ENCODE peak calls at places on chromosomes 12 and 14, in five cellular contexts. L is H9, P is neuronal stem cell, I is IMR-90, V is H1. J is an unnamed sample.

GRCh38 chr12:55823419-55823818 is 5.6 kb downstream of the ORMDL2 start:
- DNase-seq in L (no peak), P (no peak), I (no peak), V (no peak), J (no peak)

GRCh38 chr12:111151441-111151840 is 217.5 kb downstream of the PHETA1 start:
- DNase-seq in L (no peak), P (no peak), I (no peak), V (no peak), J (no peak)

GRCh38 chr14:85622986-85623385 is 93.0 kb downstream of the FLRT2 start:
- DNase-seq in L (no peak), P (no peak), I (no peak), V (no peak), J (no peak)

GRCh38 chr14:22887260-22887989 is 4.4 kb downstream of the REM2 start:
- DNase-seq in L (peak), P (peak), I (peak), V (no peak), J (peak)

GRCh38 chr14:105841022-105842009 is 314.9 kb downstream of the TMEM121 start:
- DNase-seq in L (peak), P (no peak), I (no peak), V (no peak), J (no peak)

GRCh38 chr12:102371177-102371576 is 109.2 kb downstream of the IGF1 start:
- DNase-seq in L (no peak), P (no peak), I (no peak), V (no peak), J (no peak)

GRCh38 chr12:559208-559905 is 99.6 kb downstream of the B4GALNT3 start:
- DNase-seq in L (no peak), P (no peak), I (no peak), V (no peak), J (no peak)

GRCh38 chr12:58143498-58143897 is 202.1 kb downstream of the ATP23 start:
- DNase-seq in L (no peak), P (no peak), I (no peak), V (no peak), J (no peak)

GRCh38 chr14:44778562-44778961 is 183.2 kb downstream of the KLHL28 start:
- DNase-seq in L (no peak), P (peak), I (peak), V (no peak), J (peak)

GRCh38 chr12:130972589-130972950 is 18.9 kb downstream of the ADGRD1 start:
- DNase-seq in L (no peak), P (no peak), I (no peak), V (no peak), J (no peak)

GRCh38 chr14:20797159-20797558 is 5.5 kb downstream of the RNASE1 start:
- DNase-seq in L (no peak), P (no peak), I (no peak), V (no peak), J (no peak)

GRCh38 chr14:104206281-104206904 is 68.0 kb downstream of the KIF26A start:
- DNase-seq in L (peak), P (no peak), I (no peak), V (no peak), J (peak)

GRCh38 chr12:80099259-80099658 is at the start of gene OTOGL:
- DNase-seq in L (no peak), P (no peak), I (peak), V (no peak), J (no peak)

GRCh38 chr12:65962921-65963883 is 138.9 kb downstream of the HMGA2 start:
- DNase-seq in L (peak), P (no peak), I (no peak), V (peak), J (peak)

GRCh38 chr14:56199976-56200577 is 81.9 kb downstream of the PELI2 start:
- DNase-seq in L (no peak), P (no peak), I (peak), V (no peak), J (no peak)

GRCh38 chr14:81302613-81303012 is 81.9 kb upstream of the GTF2A1 start:
- DNase-seq in L (no peak), P (no peak), I (no peak), V (no peak), J (peak)

GRCh38 chr12:29693962-29694361 is 89.8 kb downstream of the TMTC1 start:
- DNase-seq in L (no peak), P (no peak), I (no peak), V (no peak), J (no peak)

GRCh38 chr12:88552672-88553079 is 27.6 kb downstream of the KITLG start:
- DNase-seq in L (no peak), P (no peak), I (peak), V (no peak), J (no peak)

GRCh38 chr14:105398726-105399440 is 545 bp downstream of the TEX22 start:
- DNase-seq in L (peak), P (no peak), I (peak), V (peak), J (peak)

GRCh38 chr14:71117839-71118743 is 210.8 kb downstream of the PCNX1 start:
- DNase-seq in L (no peak), P (no peak), I (peak), V (no peak), J (peak)

GRCh38 chr12:68772714-68773113 is 26.7 kb downstream of the SLC35E3 start:
- DNase-seq in L (no peak), P (no peak), I (no peak), V (no peak), J (no peak)

GRCh38 chr14:92986254-92987147 is 63.6 kb downstream of the CHGA start:
- DNase-seq in L (no peak), P (no peak), I (peak), V (no peak), J (no peak)

GRCh38 chr14:99840265-99840664 is 47.1 kb downstream of the EML1 start:
- DNase-seq in L (no peak), P (no peak), I (no peak), V (no peak), J (no peak)

GRCh38 chr14:35196571-35196970 is 74.2 kb downstream of the PRORP start:
- DNase-seq in L (no peak), P (no peak), I (no peak), V (no peak), J (no peak)
- H2BK120ac ChIP-seq in L (no peak), P (no peak), I (no peak), V (no peak), J (no peak)

GRCh38 chr12:64221656-64222010 is 463 bp downstream of the KICS2 start:
- DNase-seq in L (peak), P (peak), I (peak), V (peak), J (peak)

GRCh38 chr12:64219135-64219534 is 3.0 kb downstream of the KICS2 start:
- DNase-seq in L (no peak), P (no peak), I (no peak), V (no peak), J (peak)

GRCh38 chr12:64218597-64218996 is 3.5 kb downstream of the KICS2 start:
- DNase-seq in L (no peak), P (no peak), I (no peak), V (no peak), J (peak)

GRCh38 chr12:64220046-64220445 is 2.0 kb downstream of the KICS2 start:
- DNase-seq in L (no peak), P (no peak), I (no peak), V (no peak), J (no peak)

GRCh38 chr12:64222011-64222765 is at the start of gene KICS2:
- DNase-seq in L (peak), P (peak), I (peak), V (peak), J (peak)
- H2BK120ac ChIP-seq in L (no peak), P (no peak), I (peak), V (no peak), J (no peak)

GRCh38 chr14:37194698-37195097 is 3.0 kb upstream of the MIPOL1 start:
- DNase-seq in L (no peak), P (no peak), I (no peak), V (no peak), J (no peak)

GRCh38 chr14:37197421-37198272 is at the start of gene MIPOL1:
- DNase-seq in L (peak), P (peak), I (peak), V (peak), J (peak)

GRCh38 chr14:37198273-37198598 is 499 bp downstream of the MIPOL1 start:
- DNase-seq in L (no peak), P (no peak), I (no peak), V (no peak), J (no peak)

GRCh38 chr14:37196604-37197420 is 925 bp upstream of the MIPOL1 start:
- DNase-seq in L (no peak), P (no peak), I (no peak), V (no peak), J (no peak)

DNA sequence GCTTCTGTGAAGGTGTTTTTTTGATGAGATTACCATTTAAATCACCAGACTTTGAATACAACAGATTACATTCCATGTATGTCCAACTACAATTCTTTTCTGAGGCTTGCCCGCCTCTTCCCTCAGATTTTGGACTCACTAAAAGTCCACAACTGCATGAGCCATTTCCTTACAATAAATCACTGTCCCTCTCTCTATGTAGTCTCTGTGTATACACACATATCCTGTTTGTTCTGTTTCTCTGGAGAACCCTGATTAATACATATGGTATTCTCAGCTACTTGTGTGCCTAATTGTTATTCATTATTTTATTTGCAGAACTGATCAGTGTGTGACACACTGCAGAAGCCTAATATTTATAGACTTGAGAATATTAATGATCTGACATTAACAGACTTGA is 2.4 kb upstream of the MIPOL1 start:
- DNase-seq in L (no peak), P (no peak), I (peak), V (no peak), J (no peak)
- H2BK120ac ChIP-seq in L (no peak), P (no peak), I (peak), V (no peak), J (no peak)

GRCh38 chr12:84738481-84738972 is 174.1 kb downstream of the SLC6A15 start:
- DNase-seq in L (no peak), P (no peak), I (peak), V (no peak), J (no peak)
- H2BK120ac ChIP-seq in L (no peak), P (no peak), I (no peak), V (no peak), J (no peak)

DNA sequence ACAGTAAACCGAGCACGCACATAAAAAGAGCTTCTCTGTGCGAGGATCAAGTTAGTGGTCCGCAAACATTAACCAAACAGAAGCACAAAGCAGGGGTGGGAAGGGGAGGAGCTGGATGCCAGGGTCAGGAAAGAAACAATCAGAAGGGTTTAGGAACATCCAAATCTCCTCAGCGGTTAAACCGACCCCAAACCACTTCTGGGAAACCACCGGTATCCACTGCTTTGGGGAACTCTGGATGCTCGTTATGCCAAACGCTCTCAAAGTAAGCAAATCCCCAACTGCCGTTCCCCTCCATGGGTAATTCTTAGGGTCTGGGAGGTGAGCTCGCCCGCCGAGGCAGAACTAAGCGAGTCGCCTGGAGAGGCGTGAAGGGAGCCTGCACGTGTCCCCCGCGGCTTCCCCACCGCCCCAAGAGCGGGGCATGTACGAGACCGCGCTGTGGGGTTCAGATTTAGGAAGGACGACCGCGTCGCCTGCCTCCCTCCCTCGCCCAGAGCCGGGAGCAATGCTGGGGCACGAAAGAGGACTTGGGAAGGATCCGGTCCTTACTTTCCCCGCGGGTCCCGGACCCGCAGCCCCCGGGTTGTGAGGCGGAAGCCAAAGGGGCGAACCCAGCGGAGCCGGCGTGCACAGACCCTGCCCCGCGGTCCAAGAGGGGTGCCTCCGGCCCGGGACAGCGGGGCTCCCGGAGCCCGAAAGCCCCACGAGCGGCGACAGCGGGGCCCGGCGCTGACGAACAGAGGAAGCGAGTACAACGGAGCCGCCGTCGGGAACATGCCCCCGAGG is 710 bp downstream of the SBNO1 start:
- DNase-seq in L (peak), P (peak), I (no peak), V (peak), J (peak)
- H2BK120ac ChIP-seq in L (no peak), P (peak), I (no peak), V (no peak), J (no peak)

GRCh38 chr14:54682578-54682977 is 115.7 kb downstream of the SAMD4A start:
- DNase-seq in L (no peak), P (no peak), I (no peak), V (no peak), J (no peak)

GRCh38 chr14:54685286-54685845 is 118.4 kb downstream of the SAMD4A start:
- DNase-seq in L (no peak), P (no peak), I (no peak), V (no peak), J (no peak)

GRCh38 chr14:54686219-54686870 is 119.4 kb downstream of the SAMD4A start:
- DNase-seq in L (no peak), P (no peak), I (peak), V (no peak), J (no peak)

GRCh38 chr14:54681819-54682261 is 114.9 kb downstream of the SAMD4A start:
- DNase-seq in L (no peak), P (no peak), I (peak), V (no peak), J (no peak)

DNA sequence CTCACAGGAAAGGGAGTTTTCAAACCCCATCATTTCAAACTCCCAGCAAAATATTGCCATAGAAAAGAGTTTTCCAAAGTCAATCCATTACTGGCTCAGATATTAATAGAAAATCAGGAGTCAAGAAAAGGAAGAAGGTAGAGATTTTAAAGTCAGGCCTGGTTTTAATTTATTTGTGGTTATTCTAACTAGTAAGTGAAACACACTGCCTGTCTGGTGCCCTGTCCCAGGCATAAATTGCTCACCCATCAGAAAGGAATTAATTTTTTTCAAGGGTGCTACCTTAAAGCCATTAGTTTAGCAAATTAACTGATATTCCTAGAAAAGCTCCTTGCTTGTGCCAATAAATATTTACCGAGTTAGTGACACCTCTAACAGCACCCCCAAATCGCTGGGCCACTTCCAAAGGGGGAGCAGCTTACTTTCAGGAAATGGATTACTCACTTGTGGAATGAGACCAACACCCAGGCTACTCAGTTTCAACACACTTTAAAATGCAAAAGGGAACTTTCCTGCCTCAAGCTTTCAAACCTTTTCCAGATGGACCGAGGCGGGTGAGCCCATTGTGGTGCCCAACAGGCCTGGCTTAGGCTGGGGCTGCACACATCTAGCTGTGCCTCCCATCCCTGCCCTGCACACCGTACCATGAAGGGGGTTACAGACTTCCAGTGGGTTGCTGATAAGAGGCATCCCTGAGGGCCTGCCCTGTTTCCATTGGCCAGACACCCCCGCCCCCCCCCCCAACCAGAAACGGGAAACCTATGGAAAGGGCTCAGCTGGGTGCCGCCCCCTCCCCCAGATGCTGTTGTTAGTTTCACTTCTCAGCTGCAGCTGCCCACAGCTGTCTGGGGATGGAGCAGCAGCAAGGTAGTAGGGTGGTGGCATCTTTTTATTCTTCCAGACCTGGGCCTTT is 117.2 kb downstream of the SAMD4A start:
- DNase-seq in L (peak), P (no peak), I (peak), V (peak), J (peak)
- H2BK120ac ChIP-seq in L (no peak), P (no peak), I (peak), V (peak), J (no peak)

GRCh38 chr14:76666746-76667145 is 94.5 kb upstream of the VASH1 start:
- DNase-seq in L (no peak), P (peak), I (no peak), V (no peak), J (peak)
- H2BK120ac ChIP-seq in L (no peak), P (no peak), I (no peak), V (no peak), J (no peak)

DNA sequence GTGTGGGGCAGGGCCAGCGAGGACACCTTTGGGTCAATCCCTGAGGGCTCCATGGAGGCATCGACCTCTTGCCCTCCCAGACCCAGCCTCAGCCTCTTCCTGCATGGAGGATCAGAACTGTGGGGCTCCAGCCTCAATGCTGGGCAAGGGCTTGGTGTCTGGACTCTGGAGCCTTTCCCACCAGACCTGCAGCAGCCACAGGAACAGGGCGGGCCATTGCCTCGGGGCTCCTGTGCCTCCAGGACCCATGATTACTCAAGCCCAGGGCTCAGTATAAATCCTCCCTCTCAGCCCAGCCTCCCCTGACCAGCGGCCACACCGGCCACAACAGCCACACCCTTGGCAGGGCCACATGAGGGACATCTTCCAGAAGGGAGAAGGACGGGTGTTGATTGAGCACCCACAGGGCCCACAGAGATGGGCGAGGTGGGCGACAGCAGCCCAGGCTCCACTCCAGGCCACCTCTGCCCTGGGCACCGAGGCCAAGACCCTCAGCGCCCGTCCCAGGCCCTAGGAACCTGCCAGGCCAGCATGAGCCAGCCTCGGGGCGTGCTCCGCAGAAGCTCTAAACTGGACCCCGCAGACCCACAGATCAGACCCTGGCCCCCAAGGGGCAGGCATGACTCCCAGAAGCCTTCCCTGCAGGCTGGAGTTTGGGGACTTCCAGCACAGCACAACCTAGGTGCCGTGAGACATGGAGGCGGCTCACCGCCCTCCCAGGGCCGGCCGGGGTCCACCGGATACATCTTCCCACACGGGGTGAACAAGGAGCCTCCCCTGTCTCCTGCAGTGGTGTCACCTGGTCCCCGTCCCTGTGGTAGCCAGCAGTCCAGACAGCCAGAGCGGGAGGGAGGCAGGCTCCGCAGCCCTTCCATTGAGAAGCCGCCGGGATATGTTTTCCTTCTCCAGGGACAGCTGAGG is 25.1 kb downstream of the NCOR2 start:
- DNase-seq in L (no peak), P (no peak), I (no peak), V (no peak), J (no peak)
- H2BK120ac ChIP-seq in L (no peak), P (peak), I (no peak), V (no peak), J (no peak)

DNA sequence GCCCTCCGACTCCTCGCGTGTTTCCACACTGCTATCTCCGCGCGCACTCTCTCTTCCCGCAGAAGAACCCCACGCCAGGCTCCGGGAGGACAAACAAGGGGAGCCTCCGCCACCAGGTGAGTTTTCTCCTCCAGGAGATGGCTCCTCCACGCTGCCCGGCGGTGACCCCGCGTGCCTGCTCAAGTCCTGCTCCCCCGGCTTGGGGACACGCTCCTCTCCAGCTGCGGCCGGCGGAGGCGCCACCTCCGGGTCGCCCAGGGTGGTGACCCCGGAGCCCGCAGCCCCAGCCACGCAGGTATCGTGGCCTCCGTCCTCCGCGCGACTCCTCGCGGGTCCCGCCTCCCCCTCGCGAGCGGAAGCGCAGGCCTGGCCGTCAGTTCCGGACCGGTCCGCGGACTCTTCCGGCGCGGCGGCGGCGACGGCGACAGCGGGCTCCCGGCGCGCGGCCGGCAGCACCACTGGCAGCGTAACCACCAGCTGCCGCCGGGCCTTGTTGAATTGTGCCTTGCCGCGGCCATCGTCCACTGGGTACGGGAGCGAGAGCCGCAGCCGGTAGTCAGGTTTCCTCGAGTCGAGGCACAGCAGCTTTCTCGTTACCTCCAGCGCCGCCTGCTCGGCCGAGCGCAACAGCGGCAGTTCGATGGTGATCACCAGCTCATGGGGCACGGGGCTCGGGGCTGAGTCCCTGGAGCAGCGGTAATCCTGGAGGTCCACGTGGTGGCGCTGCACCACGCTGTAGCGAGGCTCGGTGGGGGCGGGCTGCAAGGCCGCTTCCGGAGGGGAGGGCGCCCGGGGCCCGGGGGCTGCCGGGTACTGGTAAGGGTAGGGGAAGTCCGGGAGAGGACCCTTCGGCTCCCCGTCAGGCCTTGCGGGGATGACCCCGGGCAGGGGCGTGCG is 1.1 kb downstream of the DNAAF2 start:
- DNase-seq in L (peak), P (peak), I (peak), V (peak), J (peak)
- H2BK120ac ChIP-seq in L (no peak), P (no peak), I (peak), V (no peak), J (no peak)

GRCh38 chr12:127507336-127507735 is 759.6 kb upstream of the TMEM132C start:
- DNase-seq in L (no peak), P (no peak), I (no peak), V (no peak), J (peak)
- H2BK120ac ChIP-seq in L (no peak), P (no peak), I (no peak), V (no peak), J (no peak)